ENCODE peak calls at places on chromosomes 2 and 18, in four cellular contexts. H, O, C and Y are unnamed samples.

GRCh38 chr2:164496881-164497280 is 124.4 kb downstream of the GRB14 start:
- DNase-seq in C (no peak), H (no peak), O (no peak), Y (no peak)

GRCh38 chr2:30301551-30301950 is 70.2 kb downstream of the LBH start:
- DNase-seq in H (no peak), O (peak; percentile 26), C (no peak), Y (no peak)

GRCh38 chr2:176507736-176508135 is 238.5 kb downstream of the MTX2 start:
- DNase-seq in H (no peak), O (no peak), C (no peak), Y (no peak)

GRCh38 chr2:3040819-3041218 is 336.8 kb downstream of the EIPR1 start:
- DNase-seq in O (no peak), C (no peak), H (no peak), Y (no peak)

GRCh38 chr2:223267160-223267951 is 215.4 kb downstream of the KCNE4 start:
- DNase-seq in C (no peak), H (no peak), O (no peak), Y (no peak)

GRCh38 chr2:221372156-221372870 is 199.8 kb downstream of the EPHA4 start:
- DNase-seq in O (peak; percentile 62), H (no peak), C (no peak), Y (peak; percentile 59)

GRCh38 chr2:85694052-85695025 is at the start of gene GNLY:
- DNase-seq in H (no peak), C (no peak), O (no peak), Y (no peak)

GRCh38 chr2:236608308-236608564 is 38.6 kb downstream of the ACKR3 start:
- DNase-seq in C (no peak), O (no peak), H (no peak), Y (no peak)

GRCh38 chr2:240786871-240787311 is 33.1 kb downstream of the KIF1A start:
- DNase-seq in H (no peak), C (no peak), O (no peak), Y (no peak)

GRCh38 chr2:134679294-134679693 is 39.5 kb downstream of the TMEM163 start:
- DNase-seq in C (no peak), H (no peak), O (no peak), Y (no peak)

GRCh38 chr2:134676960-134677359 is 41.8 kb downstream of the TMEM163 start:
- DNase-seq in H (no peak), C (no peak), O (no peak), Y (no peak)

GRCh38 chr2:134677866-134678774 is 40.7 kb downstream of the TMEM163 start:
- DNase-seq in H (no peak), O (no peak), C (no peak), Y (no peak)

GRCh38 chr2:134681201-134681600 is 37.6 kb downstream of the TMEM163 start:
- DNase-seq in C (no peak), H (no peak), O (no peak), Y (no peak)

GRCh38 chr2:134679740-134680139 is 39.1 kb downstream of the TMEM163 start:
- DNase-seq in C (peak; percentile 24), O (no peak), H (no peak), Y (no peak)
- TF ChIP-seq ELF4 in C (no peak), O (no peak), H (no peak), Y (no peak)

GRCh38 chr2:46297546-46298271 is 502 bp downstream of the EPAS1 start:
- DNase-seq in H (peak; percentile 59), C (peak; percentile 87), O (peak; percentile 70), Y (peak; percentile 38)

GRCh38 chr2:46298272-46298521 is 990 bp downstream of the EPAS1 start:
- DNase-seq in O (no peak), H (no peak), C (no peak), Y (no peak)

GRCh38 chr2:46299365-46300263 is 2.4 kb downstream of the EPAS1 start:
- DNase-seq in C (peak; percentile 23), H (peak; percentile 58), O (peak; percentile 31), Y (peak; percentile 57)

GRCh38 chr2:46300406-46300832 is 3.2 kb downstream of the EPAS1 start:
- DNase-seq in H (peak; percentile 70), C (no peak), O (no peak), Y (no peak)

DNA sequence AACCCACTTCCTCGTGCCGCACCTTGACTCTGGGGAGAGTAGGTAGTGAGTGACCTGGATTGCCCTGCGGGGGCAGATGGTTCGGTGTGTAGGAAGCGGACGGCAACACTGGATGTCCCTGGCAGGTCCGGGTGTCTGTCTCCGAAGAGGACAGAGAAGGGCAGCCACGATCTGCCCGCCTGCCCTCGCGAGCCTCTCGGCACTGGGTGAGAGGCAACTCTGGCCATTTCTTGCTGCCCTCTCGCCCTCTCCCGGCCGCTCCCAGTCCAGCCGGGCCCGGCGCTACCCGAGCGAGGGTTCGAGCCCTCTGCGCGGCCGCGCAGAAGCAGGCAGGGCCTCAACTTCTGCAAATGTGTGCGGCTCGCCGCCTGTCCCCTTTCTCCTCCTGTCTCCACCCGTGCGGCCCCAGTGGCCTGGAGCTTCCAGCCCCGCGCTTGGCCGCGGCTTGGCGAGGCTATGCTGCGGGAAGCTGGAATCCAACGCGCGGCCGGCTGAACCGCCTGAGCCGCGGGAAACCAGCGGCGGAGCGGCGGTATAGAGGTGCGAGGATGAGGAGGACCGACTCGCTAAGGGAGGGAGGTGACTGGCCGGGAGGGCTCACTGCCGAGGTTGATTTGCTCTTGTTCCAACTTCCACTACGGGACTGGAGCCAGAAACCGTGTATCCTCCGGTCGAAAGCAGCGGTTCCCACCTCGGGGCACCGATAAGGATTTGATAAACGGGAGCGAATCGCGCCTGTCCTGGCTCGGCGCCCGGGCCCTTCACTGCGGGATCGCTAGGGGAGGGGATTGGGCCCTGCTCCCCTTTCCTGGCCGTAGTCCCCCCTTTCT is 1.5 kb downstream of the EPAS1 start:
- DNase-seq in O (peak; percentile 47), H (no peak), C (peak; percentile 36), Y (peak; percentile 45)
- TF ChIP-seq ELF4 in O (no peak), H (no peak), C (no peak), Y (no peak)

DNA sequence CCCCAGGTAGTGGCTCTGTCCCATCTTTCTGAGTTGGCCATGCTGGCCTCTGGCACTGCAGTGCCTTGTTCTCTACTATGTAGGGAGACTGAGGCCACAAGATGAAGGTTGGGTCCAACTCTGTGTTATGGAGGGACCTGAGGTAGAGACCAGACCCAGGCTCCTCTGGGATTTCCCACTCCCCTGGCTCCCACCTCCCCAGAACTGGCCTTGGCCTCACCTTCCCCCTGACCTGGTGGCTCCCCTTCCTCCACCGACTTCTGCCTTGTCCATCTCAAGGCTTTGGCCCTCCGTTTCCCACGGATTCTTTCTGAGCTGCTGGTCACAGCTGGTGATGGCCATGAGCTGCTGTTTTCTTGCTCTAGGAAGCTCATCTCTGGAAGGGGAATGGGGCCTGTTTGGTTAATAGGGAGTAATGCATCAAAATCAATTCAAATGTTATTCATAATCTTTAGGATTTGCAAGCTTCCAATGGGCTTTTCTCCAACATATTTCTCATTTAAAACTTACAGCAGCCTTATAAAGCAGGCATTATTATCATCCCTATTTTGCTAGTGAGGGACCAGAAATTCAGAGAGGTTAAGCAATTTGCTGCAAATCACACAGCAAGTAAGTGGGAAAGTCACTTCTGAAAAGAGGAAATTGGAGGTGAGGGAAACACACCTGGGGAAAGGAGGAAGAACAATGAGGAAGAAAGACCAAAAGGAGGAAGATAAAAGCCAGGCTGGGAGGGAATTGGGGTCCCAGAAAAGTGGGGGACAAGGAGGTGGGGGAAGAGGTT is 887 bp downstream of the PRKAG3 start:
- DNase-seq in H (no peak), O (no peak), C (no peak), Y (no peak)
- TF ChIP-seq ELF4 in H (no peak), O (no peak), C (no peak), Y (no peak)

DNA sequence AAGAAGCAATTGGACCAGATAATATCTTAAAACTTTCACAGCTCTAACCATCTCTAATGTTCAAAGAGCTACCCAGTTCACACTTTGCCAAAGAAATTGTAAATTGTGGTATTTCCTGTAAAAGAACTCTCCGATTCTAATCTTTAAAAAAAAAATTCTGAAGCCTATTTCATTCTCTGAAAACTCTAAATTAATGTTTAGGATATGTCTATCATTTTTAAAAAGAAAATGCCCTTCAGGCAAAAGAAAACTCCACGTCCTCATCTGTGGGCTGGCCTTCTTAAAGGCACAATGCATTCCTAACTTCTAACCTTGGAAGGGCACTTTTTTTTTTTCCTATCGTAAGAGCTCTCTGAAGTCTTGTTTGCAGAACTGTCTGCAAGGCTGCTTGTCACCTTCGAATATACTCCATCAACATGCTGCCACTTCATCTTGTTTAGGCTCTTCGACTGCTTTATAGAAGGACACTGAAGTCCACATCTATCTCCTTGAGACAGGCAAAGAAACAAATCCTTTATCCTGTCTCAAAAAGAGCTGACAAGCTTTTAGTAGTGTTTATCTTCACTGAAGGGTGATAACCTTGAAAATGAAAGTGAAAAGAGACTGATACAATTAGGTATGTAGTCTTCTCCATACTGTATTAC is 124.3 kb upstream of the SLC39A10 start:
- DNase-seq in O (no peak), H (no peak), C (no peak), Y (no peak)
- TF ChIP-seq ELF4 in O (no peak), H (no peak), C (no peak), Y (no peak)

GRCh38 chr2:120669121-120669952 is 66.3 kb upstream of the GLI2 start:
- DNase-seq in O (peak; percentile 75), H (peak; percentile 79), C (peak; percentile 30), Y (peak; percentile 55)
- TF ChIP-seq ELF4 in O (no peak), H (no peak), C (no peak), Y (no peak)

DNA sequence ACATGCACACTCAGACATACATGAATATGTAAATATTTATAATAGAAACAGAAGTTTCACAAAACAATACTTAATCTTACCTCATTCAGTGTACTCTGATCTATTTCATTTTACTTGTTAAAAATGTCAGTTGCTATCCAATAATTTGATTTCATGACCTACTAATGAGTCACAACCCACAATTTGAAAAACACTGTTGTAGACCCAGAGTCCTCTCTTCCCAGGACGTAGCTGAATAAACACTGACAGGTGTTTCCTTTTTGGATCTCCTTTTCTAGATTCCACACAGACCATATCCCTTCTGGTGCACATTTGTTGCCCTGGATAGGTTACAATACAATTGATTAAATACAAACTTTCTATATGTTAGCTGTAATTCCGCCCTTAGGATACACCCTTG is 10.5 kb upstream of the CAVIN2 start:
- DNase-seq in O (no peak), C (no peak), H (no peak), Y (no peak)
- TF ChIP-seq ELF4 in O (no peak), C (no peak), H (no peak), Y (no peak)

GRCh38 chr2:210410542-210410941 is 66.0 kb downstream of the LANCL1 start:
- DNase-seq in O (no peak), H (no peak), C (no peak), Y (no peak)
- TF ChIP-seq ELF4 in O (no peak), H (no peak), C (no peak), Y (no peak)

DNA sequence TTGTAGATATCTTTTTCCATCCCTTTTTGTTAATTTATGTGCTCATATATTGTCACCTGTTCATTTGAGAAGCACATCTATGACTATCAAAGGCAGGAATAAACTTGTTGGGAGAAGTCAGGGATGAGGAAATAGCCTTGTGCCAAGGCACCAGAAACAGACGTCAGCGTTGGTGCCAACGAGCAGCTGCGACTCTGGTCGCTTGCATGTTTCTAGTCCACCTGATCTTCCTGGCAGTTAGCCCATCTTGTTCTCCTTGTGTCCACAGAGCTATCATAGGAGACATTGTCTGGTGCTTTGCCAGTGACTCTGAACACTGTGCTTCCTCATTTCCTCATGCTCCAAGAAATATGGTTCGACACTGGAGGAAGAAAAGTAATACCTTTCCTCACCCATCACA is 374.4 kb downstream of the PTPRM start:
- DNase-seq in C (no peak), O (no peak), H (no peak), Y (no peak)
- TF ChIP-seq ELF4 in C (no peak), O (no peak), H (no peak), Y (no peak)